ENCODE peak calls at places on chromosomes 7 and 10, in eight cellular contexts. P is EL; V is stomach; F is cortex of kidney; A is stimulated activated CD8-positive, alpha-beta memory T cell treated with anti-CD3 and anti-CD28 coated beads, Interleukin-12 subunit alpha, Interleukin-12 subunit beta, amount 100 ng/mL, for 4 hours; S is hepatic stellate cell; U is memory B cell; X is GM20000. C is an unnamed sample.

GRCh38 chr10:29032229-29032628 is 256.6 kb upstream of the LYZL1 start:
- DNase-seq in X (no peak), S (no peak), A (no peak), P (no peak), F (no peak), U (no peak), V (no peak), C (no peak)

GRCh38 chr7:118467381-118467780 is 242.9 kb downstream of the ANKRD7 start:
- DNase-seq in S (no peak), U (no peak), V (no peak), A (no peak), P (no peak), F (no peak), X (no peak), C (no peak)

GRCh38 chr7:143120696-143121405 is 11.0 kb upstream of the PIP start:
- DNase-seq in P (no peak), F (no peak), A (no peak), U (no peak), X (no peak), S (no peak), V (no peak), C (no peak)

GRCh38 chr7:39042706-39043105 is 65.0 kb downstream of the POU6F2 start:
- DNase-seq in F (no peak), S (no peak), A (no peak), V (no peak), P (no peak), U (no peak), X (no peak), C (no peak)

GRCh38 chr10:22437620-22438588 is 92.6 kb downstream of the SPAG6 start:
- DNase-seq in X (peak; percentile 54), P (peak; percentile 46), V (peak; percentile 30), F (no peak), A (no peak), U (peak; percentile 33), S (peak; percentile 34), C (no peak)

GRCh38 chr7:1490837-1491236 is 13.4 kb downstream of the INTS1 start:
- DNase-seq in A (no peak), V (no peak), P (no peak), S (no peak), U (no peak), F (no peak), X (no peak), C (no peak)

GRCh38 chr7:1693991-1694524 is 24.0 kb downstream of the ELFN1 start:
- DNase-seq in V (no peak), X (no peak), U (no peak), P (peak; percentile 43), F (no peak), S (peak; percentile 37), A (no peak), C (peak; percentile 87)

GRCh38 chr7:1637155-1637554 is 32.9 kb upstream of the ELFN1 start:
- DNase-seq in A (no peak), X (no peak), U (no peak), P (no peak), V (no peak), S (no peak), F (no peak), C (no peak)

GRCh38 chr10:44651395-44651661 is 259.8 kb upstream of the TMEM72 start:
- DNase-seq in X (no peak), U (no peak), S (no peak), V (no peak), F (no peak), P (no peak), A (no peak), C (no peak)

GRCh38 chr7:11450246-11450645 is 381.8 kb downstream of the THSD7A start:
- DNase-seq in P (no peak), V (no peak), F (no peak), U (no peak), X (no peak), S (no peak), A (no peak), C (no peak)

GRCh38 chr10:127736222-127736914 is 617 bp upstream of the FOXI2 start:
- DNase-seq in S (no peak), X (peak; percentile 34), A (no peak), U (no peak), V (no peak), F (no peak), P (no peak), C (peak; percentile 47)

GRCh38 chr7:73988197-73988596 is 39.8 kb upstream of the ELN start:
- DNase-seq in A (no peak), S (no peak), X (no peak), F (no peak), U (no peak), V (no peak), P (no peak), C (no peak)

GRCh38 chr10:124728830-124729661 is 15.1 kb downstream of the FAM53B start:
- DNase-seq in P (no peak), V (no peak), X (no peak), S (no peak), A (no peak), F (no peak), U (no peak), C (no peak)

GRCh38 chr10:97131702-97132101 is 54.1 kb downstream of the SLIT1 start:
- DNase-seq in X (no peak), A (no peak), F (no peak), S (no peak), P (no peak), U (no peak), V (no peak), C (no peak)

GRCh38 chr10:73110345-73110849 is at the start of gene NUDT13:
- DNase-seq in V (peak; percentile 70), A (no peak), P (peak; percentile 78), S (peak; percentile 80), F (no peak), U (no peak), X (peak; percentile 55), C (peak; percentile 57)

GRCh38 chr10:132195366-132196075 is 8.8 kb downstream of the DPYSL4 start:
- DNase-seq in A (no peak), S (no peak), P (no peak), V (no peak), F (no peak), U (no peak), X (no peak), C (peak; percentile 10)

GRCh38 chr10:101830322-101831168 is 12.3 kb upstream of the OGA start:
- DNase-seq in F (no peak), A (peak; percentile 87), U (peak; percentile 96), V (peak; percentile 93), S (peak; percentile 93), X (peak; percentile 91), P (peak; percentile 87), C (peak; percentile 87)

GRCh38 chr10:32132357-32132756 is 76.1 kb upstream of the KIF5B start:
- DNase-seq in X (no peak), S (no peak), U (no peak), P (no peak), A (no peak), F (no peak), V (no peak), C (no peak)

GRCh38 chr7:129865932-129866214 is 86.9 kb downstream of the UBE2H start:
- DNase-seq in V (no peak), U (no peak), S (no peak), X (no peak), A (no peak), F (no peak), P (no peak), C (no peak)

GRCh38 chr7:28389504-28390385 is 22.6 kb upstream of the CREB5 start:
- DNase-seq in V (no peak), U (peak; percentile 47), A (no peak), P (peak; percentile 65), X (peak; percentile 19), S (peak; percentile 7), F (no peak), C (no peak)

GRCh38 chr7:19772858-19773337 is 519 bp downstream of the TMEM196 start:
- DNase-seq in A (no peak), F (no peak), U (no peak), X (peak; percentile 3), P (peak; percentile 33), V (no peak), S (no peak), C (peak; percentile 40)

C was measured in glutamatergic neuron.